ENCODE peak calls at places on chromosomes 13 and 19, in nine cellular contexts. L is Calu3; S is retinal pigment epithelial cell; I is body of pancreas; F is esophagus squamous epithelium; M is MCF 10A; Z is heart right ventricle; J is activated CD8-positive, alpha-beta T cell treated with anti-CD3 and anti-CD28 coated beads for 36 hours; G is GM12864. A is an unnamed sample.

GRCh38 chr19:33293255-33294057 is 8.9 kb downstream of the CEBPA start:
- DNase-seq in M (peak), S (no peak), G (no peak), I (no peak), L (no peak), Z (no peak), J (no peak), F (no peak), A (no peak)

GRCh38 chr19:42028304-42029216 is 34.5 kb upstream of the ATP1A3 start:
- DNase-seq in I (no peak), F (no peak), Z (no peak), M (peak), L (peak), S (no peak), J (peak), G (no peak), A (no peak)

GRCh38 chr19:17618919-17619318 is 63.5 kb downstream of the COLGALT1 start:
- DNase-seq in M (no peak), J (no peak), I (no peak), Z (no peak), F (no peak), S (no peak), L (no peak), G (no peak), A (no peak)

GRCh38 chr13:49098771-49099512 is 121.2 kb upstream of the MLNR start:
- DNase-seq in J (peak), M (peak), G (no peak), I (no peak), S (peak), L (peak), F (no peak), Z (no peak), A (no peak)

GRCh38 chr13:19882231-19882630 is 18.8 kb upstream of the ZMYM5 start:
- DNase-seq in F (no peak), I (no peak), S (no peak), J (no peak), Z (no peak), M (no peak), G (no peak), L (no peak), A (no peak)

GRCh38 chr13:48160879-48161278 is 66.0 kb upstream of the MED4 start:
- DNase-seq in F (no peak), I (no peak), G (no peak), J (no peak), S (no peak), M (peak), L (no peak), Z (peak), A (no peak)

GRCh38 chr19:44820648-44821609 is 12.0 kb downstream of the BCAM start:
- DNase-seq in I (no peak), S (no peak), F (no peak), Z (peak), L (no peak), J (no peak), M (no peak), G (no peak), A (no peak)

GRCh38 chr13:99386911-99387788 is 80.0 kb upstream of the GPR183 start:
- DNase-seq in S (no peak), G (no peak), M (peak), I (peak), Z (no peak), J (peak), L (peak), F (no peak), A (peak)

GRCh38 chr19:4054471-4055208 is 12.1 kb downstream of the ZBTB7A start:
- DNase-seq in I (no peak), J (no peak), F (no peak), L (no peak), Z (no peak), G (no peak), M (no peak), S (no peak), A (no peak)

GRCh38 chr19:8426283-8426682 is 13.2 kb downstream of the MARCHF2 start:
- DNase-seq in G (no peak), M (no peak), S (no peak), Z (no peak), I (no peak), L (no peak), F (no peak), J (no peak), A (no peak)

GRCh38 chr13:42526276-42526675 is 47.7 kb upstream of the TNFSF11 start:
- DNase-seq in F (no peak), G (no peak), S (no peak), Z (no peak), J (no peak), I (no peak), M (no peak), L (no peak), A (no peak)

GRCh38 chr13:72500851-72501250 is 226.6 kb downstream of the MZT1 start:
- DNase-seq in S (no peak), M (no peak), J (no peak), F (no peak), I (no peak), Z (no peak), L (no peak), G (no peak), A (no peak)

DNA sequence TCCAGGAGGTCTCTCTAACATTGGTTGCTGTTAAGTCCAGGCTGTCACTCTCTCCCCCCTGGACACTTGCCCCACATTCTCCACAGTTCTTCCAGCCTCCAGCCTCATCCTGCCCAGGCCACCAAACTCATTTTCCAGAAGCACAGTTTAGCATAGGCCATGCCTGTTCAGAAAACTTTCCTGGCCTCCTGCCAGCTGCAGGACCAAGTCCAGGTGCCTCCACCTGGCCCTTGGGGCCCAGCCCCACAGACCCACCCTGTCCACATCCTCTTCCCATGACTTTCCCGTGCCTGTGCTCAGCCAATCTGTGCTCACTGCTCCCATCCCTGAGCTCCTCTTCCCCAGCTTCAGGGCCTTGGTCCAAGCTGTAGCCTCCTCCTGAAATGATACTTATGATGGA is 905.0 kb downstream of the UQCRFS1 start:
- DNase-seq in M (no peak), Z (no peak), I (no peak), F (no peak), G (no peak), J (no peak), S (no peak), L (no peak), A (no peak)
- TF ChIP-seq CTCF in M (no peak), Z (no peak), I (no peak), F (no peak), G (no peak), J (no peak), S (no peak), L (no peak), A (no peak)

GRCh38 chr13:90883592-90883991 is 463.9 kb upstream of the MIR17HG start:
- DNase-seq in S (no peak), J (no peak), I (no peak), L (no peak), Z (no peak), G (no peak), F (no peak), M (no peak), A (no peak)
- TF ChIP-seq CTCF in S (no peak), J (no peak), I (no peak), L (no peak), Z (no peak), G (no peak), F (no peak), M (no peak), A (no peak)

DNA sequence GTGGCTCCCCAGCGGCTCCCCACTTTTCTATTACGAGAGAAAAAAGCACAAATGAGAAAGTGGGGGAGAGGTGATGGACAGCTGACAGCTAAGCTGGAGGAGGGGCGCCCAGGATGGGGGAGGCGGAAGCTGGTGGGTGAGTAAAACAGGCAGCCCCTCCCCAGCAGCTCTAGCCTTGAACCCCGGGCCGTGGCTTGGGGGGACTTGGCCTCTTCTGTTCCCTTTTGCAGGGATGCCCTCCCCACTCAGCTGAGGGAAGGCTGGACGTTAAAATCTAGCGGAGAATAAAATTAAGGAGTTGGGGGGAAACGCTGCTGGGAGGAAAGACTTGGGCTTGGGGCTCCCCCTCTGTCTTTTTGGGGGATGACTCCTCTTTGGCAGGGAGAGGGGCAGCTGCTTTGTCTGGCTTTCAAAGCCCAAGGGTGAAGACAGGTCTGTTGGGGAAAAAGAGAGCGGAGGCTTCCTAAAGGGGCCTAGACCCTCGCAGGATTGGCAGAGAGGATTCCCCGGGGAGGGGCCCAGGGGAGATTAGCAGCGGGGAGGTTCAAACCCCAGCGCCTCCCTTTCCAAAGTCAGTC is 1.4 kb upstream of the SAMD1 start:
- DNase-seq in J (peak), I (no peak), F (no peak), L (no peak), M (no peak), S (no peak), G (no peak), Z (no peak), A (peak)
- TF ChIP-seq CTCF in J (no peak), I (no peak), F (no peak), L (no peak), M (no peak), S (no peak), G (no peak), Z (no peak), A (no peak)

DNA sequence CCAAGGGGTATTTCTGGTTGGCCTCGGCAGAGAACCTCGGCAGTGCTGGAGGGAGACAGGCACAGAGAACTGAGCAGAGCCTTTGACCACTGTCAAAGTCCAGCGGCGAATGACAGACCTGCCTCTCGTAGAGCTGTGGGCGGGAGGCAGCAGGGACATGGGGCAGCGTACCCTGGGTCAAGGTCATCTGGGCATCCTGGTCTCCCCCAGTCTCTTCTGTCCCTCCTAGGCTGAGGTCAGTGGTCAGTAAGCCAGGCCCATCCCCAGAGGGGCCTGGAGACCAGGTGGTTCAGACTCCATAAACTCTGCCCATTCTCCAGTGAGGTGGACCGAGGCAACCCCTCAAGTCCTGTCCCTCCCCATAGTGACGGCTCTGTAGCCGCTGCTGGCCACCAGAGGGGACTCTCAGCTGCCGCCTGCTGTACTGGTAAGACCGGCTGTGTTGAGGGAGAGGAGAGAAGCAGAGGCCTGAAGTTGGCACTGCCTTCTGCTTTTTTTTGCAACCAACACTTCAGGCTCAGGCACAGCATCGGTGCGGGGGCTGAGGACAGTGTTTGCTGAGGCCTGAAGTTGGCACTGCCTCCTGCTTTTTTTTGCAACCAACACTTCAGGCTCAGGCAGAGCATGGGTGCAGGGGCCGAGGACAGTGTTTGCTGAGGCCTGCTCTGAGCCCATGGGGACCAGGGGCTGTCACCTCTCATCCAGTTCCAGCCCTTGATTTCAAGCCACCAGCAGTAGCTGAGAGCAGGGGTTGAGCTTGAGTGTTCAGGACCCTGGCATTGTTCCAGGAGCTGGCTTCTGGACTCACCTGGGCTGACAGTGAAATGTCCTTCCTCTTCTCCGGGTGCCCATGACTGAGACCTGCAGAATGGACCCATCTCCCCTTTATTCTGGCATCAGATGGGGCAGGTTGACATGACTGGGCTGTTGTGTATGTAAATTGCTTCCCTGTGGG is at the start of gene PGLYRP2:
- DNase-seq in Z (no peak), G (no peak), I (no peak), J (peak), M (peak), S (no peak), F (no peak), L (peak), A (no peak)
- TF ChIP-seq CTCF in Z (no peak), G (no peak), I (no peak), J (no peak), M (no peak), S (no peak), F (peak), L (no peak), A (peak)

DNA sequence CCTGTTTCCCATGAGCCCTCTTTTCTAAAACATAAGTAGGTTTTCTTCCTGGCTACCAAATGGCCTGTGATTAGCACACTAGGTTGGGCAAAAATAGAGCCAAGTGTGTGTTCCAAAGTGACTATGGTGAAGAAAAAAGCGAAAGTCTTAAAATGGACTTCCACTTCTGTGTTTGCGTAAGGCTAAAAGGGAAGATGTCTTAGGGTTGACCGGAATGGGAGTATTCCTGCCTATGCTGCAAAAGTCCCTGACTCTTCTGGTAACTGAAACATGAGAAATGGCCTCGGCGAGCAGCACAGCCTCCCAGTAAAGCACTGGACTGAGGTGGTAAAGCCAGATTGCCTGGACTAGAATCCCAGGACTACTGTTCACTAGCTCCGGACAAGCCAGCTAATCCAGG is 2.4 kb upstream of the FPR1 start:
- DNase-seq in J (no peak), L (no peak), Z (no peak), F (no peak), S (no peak), G (no peak), M (no peak), I (no peak), A (no peak)
- TF ChIP-seq CTCF in J (no peak), L (no peak), Z (no peak), F (no peak), S (no peak), G (no peak), M (no peak), I (no peak), A (no peak)

GRCh38 chr19:50290011-50290410 is 39.2 kb downstream of the KCNC3 start:
- DNase-seq in I (no peak), Z (no peak), M (no peak), F (no peak), S (no peak), J (no peak), L (no peak), G (no peak), A (no peak)
- TF ChIP-seq CTCF in I (no peak), Z (no peak), M (no peak), F (no peak), S (no peak), J (no peak), L (no peak), G (no peak), A (no peak)

A was measured in GM10248.